ENCODE peak calls at places on chromosome 15, in ten cellular contexts. D is dorsolateral prefrontal cortex; T is uterus; H is omental fat pad; O is WTC11; F is CD4-positive, alpha-beta T cell; V is ovary; Y is MM.1S; R is upper lobe of right lung; K is RWPE2. G is an unnamed sample.

GRCh38 chr15:28975766-28976179 is 90.0 kb downstream of the APBA2 start:
- DNase-seq in D (no peak), T (no peak), H (no peak), O (peak), F (peak), V (no peak), Y (peak), R (no peak), K (no peak), G (peak)

GRCh38 chr15:52337198-52337853 is 41.7 kb upstream of the MYO5C start:
- DNase-seq in D (no peak), T (no peak), H (no peak), O (no peak), F (no peak), V (no peak), Y (no peak), R (no peak), K (no peak), G (no peak)

GRCh38 chr15:82810061-82810862 is 834 bp downstream of the WHAMM start:
- DNase-seq in D (peak), T (peak), H (no peak), O (peak), F (peak), V (peak), Y (peak), R (peak), K (no peak), G (peak)

GRCh38 chr15:83123529-83123928 is 16.1 kb downstream of the TM6SF1 start:
- DNase-seq in D (no peak), T (no peak), H (no peak), O (no peak), F (no peak), V (no peak), Y (no peak), R (no peak), K (no peak), G (no peak)

GRCh38 chr15:71715914-71716313 is 94.4 kb upstream of the NR2E3 start:
- DNase-seq in D (no peak), T (no peak), H (no peak), O (no peak), F (no peak), V (no peak), Y (no peak), R (no peak), K (no peak), G (no peak)

GRCh38 chr15:26087395-26087794 is 224.3 kb upstream of the ATP10A start:
- DNase-seq in D (no peak), T (no peak), H (no peak), O (no peak), F (no peak), V (no peak), Y (no peak), R (no peak), K (no peak), G (no peak)

GRCh38 chr15:80693682-80694623 is 1.2 kb upstream of the ABHD17C start:
- DNase-seq in D (peak), T (no peak), H (no peak), O (no peak), F (no peak), V (no peak), Y (peak), R (no peak), K (no peak), G (no peak)

GRCh38 chr15:101138913-101139880 is 112.7 kb downstream of the CHSY1 start:
- DNase-seq in D (no peak), T (no peak), H (no peak), O (no peak), F (no peak), V (no peak), Y (peak), R (no peak), K (no peak), G (no peak)

GRCh38 chr15:100253640-100254039 is 88.1 kb downstream of the ADAMTS17 start:
- DNase-seq in D (no peak), T (no peak), H (no peak), O (no peak), F (no peak), V (no peak), Y (no peak), R (no peak), K (no peak), G (no peak)

GRCh38 chr15:49987198-49987785 is 131.7 kb downstream of the ATP8B4 start:
- DNase-seq in D (no peak), T (no peak), H (no peak), O (no peak), F (no peak), V (no peak), Y (no peak), R (no peak), K (no peak), G (no peak)

GRCh38 chr15:65773386-65774111 is 18.5 kb downstream of the DENND4A start:
- DNase-seq in D (no peak), T (no peak), H (no peak), O (no peak), F (no peak), V (no peak), Y (no peak), R (no peak), K (no peak), G (no peak)

GRCh38 chr15:81323559-81323943 is 390 bp downstream of the STARD5 start:
- DNase-seq in D (no peak), T (no peak), H (no peak), O (no peak), F (no peak), V (no peak), Y (no peak), R (no peak), K (no peak), G (no peak)

GRCh38 chr15:69757186-69757585 is 304.6 kb downstream of the RPLP1 start:
- DNase-seq in D (no peak), T (no peak), H (no peak), O (no peak), F (no peak), V (no peak), Y (no peak), R (no peak), K (no peak), G (no peak)

GRCh38 chr15:42737529-42738328 is 801 bp upstream of the CDAN1 start:
- DNase-seq in D (no peak), T (no peak), H (no peak), O (no peak), F (no peak), V (no peak), Y (peak), R (no peak), K (peak), G (peak)

GRCh38 chr15:48866141-48866563 is 11.8 kb upstream of the EID1 start:
- DNase-seq in D (no peak), T (peak), H (no peak), O (no peak), F (no peak), V (no peak), Y (no peak), R (no peak), K (no peak), G (no peak)

GRCh38 chr15:40829155-40829554 is 647 bp upstream of the PPP1R14D start:
- DNase-seq in D (no peak), T (no peak), H (no peak), O (no peak), F (no peak), V (no peak), Y (peak), R (no peak), K (no peak), G (no peak)

GRCh38 chr15:71228403-71228802 is 113.1 kb downstream of the THSD4 start:
- DNase-seq in D (no peak), T (no peak), H (no peak), O (no peak), F (no peak), V (no peak), Y (no peak), R (no peak), K (no peak), G (no peak)

GRCh38 chr15:69924531-69924930 is 173.2 kb downstream of the TLE3 start:
- DNase-seq in D (no peak), T (no peak), H (no peak), O (no peak), F (no peak), V (no peak), Y (no peak), R (no peak), K (no peak), G (no peak)

GRCh38 chr15:38992541-38993334 is 428.1 kb upstream of the RASGRP1 start:
- DNase-seq in D (no peak), T (no peak), H (no peak), O (no peak), F (no peak), V (no peak), Y (no peak), R (no peak), K (no peak), G (no peak)

GRCh38 chr15:83206387-83206970 is 1.1 kb downstream of the HDGFL3 start:
- DNase-seq in D (peak), T (no peak), H (no peak), O (no peak), F (no peak), V (no peak), Y (no peak), R (no peak), K (no peak), G (no peak)

GRCh38 chr15:85071061-85071460 is 89.4 kb downstream of the PDE8A start:
- DNase-seq in D (no peak), T (no peak), H (no peak), O (no peak), F (no peak), V (no peak), Y (no peak), R (no peak), K (no peak), G (no peak)

GRCh38 chr15:79834496-79834895 is 62.3 kb downstream of the MTHFS start:
- DNase-seq in D (no peak), T (no peak), H (no peak), O (no peak), F (no peak), V (no peak), Y (no peak), R (peak), K (no peak), G (no peak)

GRCh38 chr15:19987389-19988048 is 554.1 kb downstream of the GOLGA6L6 start:
- DNase-seq in D (no peak), T (no peak), H (no peak), O (no peak), F (no peak), V (no peak), Y (no peak), R (no peak), K (no peak), G (no peak)

GRCh38 chr15:82530606-82531379 is 9.5 kb downstream of the RPS17 start:
- DNase-seq in D (peak), T (peak), H (no peak), O (peak), F (peak), V (peak), Y (peak), R (peak), K (peak), G (peak)

GRCh38 chr15:99176757-99177156 is 71.9 kb downstream of the SYNM start:
- DNase-seq in D (no peak), T (no peak), H (no peak), O (no peak), F (no peak), V (no peak), Y (no peak), R (no peak), K (no peak), G (no peak)

GRCh38 chr15:45536951-45537350 is 14.4 kb upstream of the SLC30A4 start:
- DNase-seq in D (no peak), T (no peak), H (no peak), O (no peak), F (no peak), V (no peak), Y (no peak), R (no peak), K (no peak), G (no peak)

GRCh38 chr15:79431636-79432344 is at the start of gene MINAR1:
- DNase-seq in D (peak), T (no peak), H (no peak), O (peak), F (no peak), V (no peak), Y (no peak), R (no peak), K (no peak), G (no peak)

GRCh38 chr15:28984421-28985375 is 98.9 kb downstream of the APBA2 start:
- DNase-seq in D (peak), T (no peak), H (no peak), O (no peak), F (no peak), V (no peak), Y (no peak), R (no peak), K (no peak), G (no peak)

GRCh38 chr15:100241572-100242479 is 99.9 kb downstream of the ADAMTS17 start:
- DNase-seq in D (no peak), T (no peak), H (no peak), O (no peak), F (no peak), V (peak), Y (no peak), R (no peak), K (peak), G (peak)

GRCh38 chr15:92953569-92953968 is 53.4 kb downstream of the CHD2 start:
- DNase-seq in D (no peak), T (no peak), H (no peak), O (no peak), F (no peak), V (no peak), Y (no peak), R (no peak), K (no peak), G (no peak)

GRCh38 chr15:92953997-92954396 is 53.9 kb downstream of the CHD2 start:
- DNase-seq in D (no peak), T (no peak), H (no peak), O (no peak), F (no peak), V (no peak), Y (no peak), R (no peak), K (no peak), G (no peak)

GRCh38 chr15:92955706-92956105 is 55.6 kb downstream of the CHD2 start:
- DNase-seq in D (no peak), T (no peak), H (no peak), O (no peak), F (no peak), V (no peak), Y (no peak), R (no peak), K (no peak), G (no peak)

GRCh38 chr15:92952451-92952850 is 52.3 kb downstream of the CHD2 start:
- DNase-seq in D (peak), T (no peak), H (no peak), O (no peak), F (no peak), V (no peak), Y (no peak), R (no peak), K (no peak), G (no peak)

GRCh38 chr15:92954578-92954977 is 54.5 kb downstream of the CHD2 start:
- DNase-seq in D (no peak), T (no peak), H (no peak), O (no peak), F (no peak), V (no peak), Y (no peak), R (no peak), K (no peak), G (no peak)
- TF ChIP-seq CTCF in D (no peak), T (no peak), H (no peak), O (peak), F (peak), V (no peak), Y (peak), R (no peak), K (peak), G (peak)

DNA sequence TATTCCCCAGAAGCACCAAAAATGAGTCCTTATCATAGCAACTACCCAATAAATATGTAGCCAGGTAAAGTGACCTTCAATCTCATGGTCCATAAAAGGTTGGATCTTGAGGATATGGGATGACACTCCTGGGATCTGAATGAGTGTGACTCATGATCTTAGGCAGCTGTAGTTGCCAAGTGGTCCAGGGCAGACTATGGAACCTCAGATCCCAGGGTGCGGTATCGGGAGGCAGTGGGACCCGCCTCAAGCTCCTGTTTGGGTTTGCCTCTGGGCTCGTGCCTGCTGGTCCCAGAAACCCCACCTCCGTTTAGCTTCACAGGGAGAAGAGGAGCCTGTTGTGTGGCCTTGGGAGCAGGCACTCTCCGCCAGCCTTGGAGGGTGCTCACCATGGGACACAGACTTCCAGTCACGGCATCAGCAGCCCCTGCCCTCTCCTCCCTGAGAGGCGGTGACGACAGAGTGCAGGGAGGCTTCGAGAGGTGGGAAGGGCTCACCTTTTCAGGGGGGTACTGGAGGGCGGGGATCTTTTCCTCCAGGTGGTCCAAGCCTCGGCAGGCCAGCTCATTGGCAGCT is 8.1 kb downstream of the PLIN1 start:
- DNase-seq in D (no peak), T (no peak), H (no peak), O (no peak), F (no peak), V (no peak), Y (no peak), R (no peak), K (no peak), G (no peak)
- TF ChIP-seq CTCF in D (no peak), T (no peak), H (no peak), O (no peak), F (no peak), V (no peak), Y (no peak), R (no peak), K (no peak), G (no peak)

DNA sequence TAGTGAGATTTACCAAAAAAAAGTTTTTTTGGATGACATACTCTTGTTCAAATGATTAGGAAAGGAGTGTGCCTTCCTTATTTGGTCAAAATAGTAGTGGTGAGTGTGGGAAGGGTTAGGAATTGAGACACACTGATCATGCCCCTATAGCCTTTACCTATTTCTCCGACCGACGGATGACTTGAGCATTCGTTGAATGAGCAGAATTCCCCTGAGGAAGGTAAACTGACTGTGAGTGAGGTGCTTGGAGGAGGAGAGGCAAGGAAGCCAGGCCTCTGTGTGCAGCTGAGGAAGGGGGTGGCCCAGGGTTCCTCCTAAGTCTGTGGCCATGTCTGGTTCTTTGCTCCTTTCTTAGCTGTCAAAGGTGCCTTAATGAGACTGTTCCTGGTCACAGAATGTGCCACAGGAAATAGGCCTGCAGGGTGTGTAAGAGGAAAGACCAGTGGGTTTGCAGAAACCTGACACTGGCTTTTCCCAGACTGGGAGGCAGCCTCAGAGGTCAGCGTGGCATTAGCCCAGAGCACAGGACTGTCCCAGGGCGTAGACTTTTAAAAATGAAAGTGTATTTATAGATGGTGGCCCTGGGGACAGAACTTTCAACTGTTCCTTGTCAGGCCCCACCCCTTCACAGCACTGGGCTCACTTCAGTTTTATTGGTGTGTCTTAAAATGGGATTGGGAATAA is 307.7 kb upstream of the C2CD4B start:
- DNase-seq in D (no peak), T (no peak), H (no peak), O (no peak), F (no peak), V (no peak), Y (no peak), R (no peak), K (no peak), G (peak)
- TF ChIP-seq CTCF in D (no peak), T (no peak), H (no peak), O (no peak), F (no peak), V (no peak), Y (no peak), R (no peak), K (no peak), G (no peak)

GRCh38 chr15:76057332-76058000 is 2.3 kb upstream of the TMEM266 start:
- DNase-seq in D (peak), T (no peak), H (no peak), O (peak), F (no peak), V (no peak), Y (peak), R (no peak), K (no peak), G (peak)
- TF ChIP-seq CTCF in D (peak), T (peak), H (no peak), O (peak), F (peak), V (peak), Y (peak), R (peak), K (peak), G (peak)

GRCh38 chr15:34223904-34224596 is 766 bp upstream of the EMC4 start:
- DNase-seq in D (no peak), T (no peak), H (no peak), O (no peak), F (no peak), V (no peak), Y (peak), R (no peak), K (no peak), G (no peak)
- TF ChIP-seq CTCF in D (no peak), T (no peak), H (no peak), O (no peak), F (no peak), V (no peak), Y (peak), R (no peak), K (no peak), G (no peak)

GRCh38 chr15:87347806-87348515 is 908.6 kb downstream of the NTRK3 start:
- DNase-seq in D (no peak), T (no peak), H (no peak), O (no peak), F (no peak), V (no peak), Y (no peak), R (no peak), K (no peak), G (no peak)

GRCh38 chr15:87345955-87346354 is 910.6 kb downstream of the NTRK3 start:
- DNase-seq in D (no peak), T (no peak), H (no peak), O (no peak), F (no peak), V (no peak), Y (no peak), R (no peak), K (no peak), G (no peak)

GRCh38 chr15:87354661-87355410 is 901.7 kb downstream of the NTRK3 start:
- DNase-seq in D (no peak), T (no peak), H (no peak), O (no peak), F (no peak), V (no peak), Y (no peak), R (no peak), K (no peak), G (no peak)

GRCh38 chr15:87348746-87349145 is 907.8 kb downstream of the NTRK3 start:
- DNase-seq in D (no peak), T (no peak), H (no peak), O (no peak), F (no peak), V (no peak), Y (no peak), R (no peak), K (no peak), G (no peak)

GRCh38 chr15:87349181-87349580 is 907.4 kb downstream of the NTRK3 start:
- DNase-seq in D (no peak), T (no peak), H (no peak), O (no peak), F (no peak), V (no peak), Y (no peak), R (no peak), K (no peak), G (no peak)
- TF ChIP-seq CTCF in D (no peak), T (no peak), H (no peak), O (no peak), F (no peak), V (no peak), Y (no peak), R (no peak), K (no peak), G (no peak)

G was measured in PC-9.